ENCODE peak calls at places on chromosomes 16 and 17, in nine cellular contexts. V is IMR-90, E is right atrium auricular region, H is WERI-Rb-1, O is colonic mucosa, F is dorsolateral prefrontal cortex, M is cardiac muscle cell, C is endothelial cell of umbilical vein, X is gastrocnemius medialis. J is an unnamed sample.

GRCh38 chr16:4640572-4641305 is 16.1 kb downstream of the MGRN1 start:
- DNase-seq in V (no peak), E (no peak), H (no peak), O (no peak), F (no peak), M (no peak), C (no peak), X (no peak), J (no peak)

GRCh38 chr16:66342294-66342900 is 24.1 kb upstream of the CDH5 start:
- DNase-seq in V (no peak), E (no peak), H (peak), O (no peak), F (no peak), M (peak), C (peak), X (no peak), J (no peak)

GRCh38 chr16:66515543-66516171 is 34.3 kb downstream of the TK2 start:
- DNase-seq in V (peak), E (no peak), H (no peak), O (no peak), F (peak), M (peak), C (peak), X (no peak), J (no peak)

GRCh38 chr17:68299817-68300216 is 8.5 kb downstream of the ARSG start:
- DNase-seq in V (no peak), E (no peak), H (no peak), O (no peak), F (no peak), M (no peak), C (no peak), X (no peak), J (no peak)

GRCh38 chr16:1183235-1183907 is 30.5 kb downstream of the CACNA1H start:
- DNase-seq in V (peak), E (no peak), H (peak), O (peak), F (peak), M (peak), C (peak), X (no peak), J (no peak)

GRCh38 chr17:57375770-57376181 is 119.5 kb downstream of the MSI2 start:
- DNase-seq in V (no peak), E (no peak), H (no peak), O (no peak), F (no peak), M (no peak), C (no peak), X (no peak), J (no peak)

GRCh38 chr16:69126221-69126620 is 6.2 kb downstream of the CHTF8 start:
- DNase-seq in V (no peak), E (no peak), H (no peak), O (no peak), F (no peak), M (no peak), C (no peak), X (no peak), J (no peak)

GRCh38 chr17:2375406-2375805 is 25.5 kb downstream of the MNT start:
- DNase-seq in V (no peak), E (no peak), H (no peak), O (no peak), F (no peak), M (no peak), C (no peak), X (no peak), J (no peak)

GRCh38 chr17:689556-690247 is 24.9 kb downstream of the VPS53 start:
- DNase-seq in V (no peak), E (no peak), H (no peak), O (no peak), F (peak), M (no peak), C (no peak), X (no peak), J (no peak)

GRCh38 chr17:56593073-56593740 is at the start of gene NOG:
- DNase-seq in V (peak), E (no peak), H (peak), O (peak), F (no peak), M (peak), C (peak), X (peak), J (no peak)

GRCh38 chr16:67857547-67858233 is 10.2 kb upstream of the CENPT start:
- DNase-seq in V (peak), E (peak), H (no peak), O (peak), F (no peak), M (peak), C (peak), X (peak), J (peak)

GRCh38 chr17:21548236-21548635 is 144.1 kb upstream of the KCNJ18 start:
- DNase-seq in V (no peak), E (no peak), H (no peak), O (no peak), F (no peak), M (no peak), C (no peak), X (no peak), J (no peak)

GRCh38 chr17:20735796-20736195 is 156.3 kb downstream of the CDRT15L2 start:
- DNase-seq in V (no peak), E (no peak), H (no peak), O (no peak), F (no peak), M (no peak), C (no peak), X (no peak), J (no peak)

GRCh38 chr17:50263293-50264262 is 10.7 kb upstream of the TMEM92 start:
- DNase-seq in V (no peak), E (no peak), H (peak), O (no peak), F (peak), M (no peak), C (no peak), X (no peak), J (peak)

GRCh38 chr17:61451538-61452300 is 503 bp upstream of the TBX4 start:
- DNase-seq in V (no peak), E (peak), H (no peak), O (no peak), F (no peak), M (peak), C (no peak), X (no peak), J (no peak)
- H3K4me3 ChIP-seq in V (no peak), E (peak), H (no peak), O (peak), F (peak), M (peak), C (no peak), X (peak), J (peak)

DNA sequence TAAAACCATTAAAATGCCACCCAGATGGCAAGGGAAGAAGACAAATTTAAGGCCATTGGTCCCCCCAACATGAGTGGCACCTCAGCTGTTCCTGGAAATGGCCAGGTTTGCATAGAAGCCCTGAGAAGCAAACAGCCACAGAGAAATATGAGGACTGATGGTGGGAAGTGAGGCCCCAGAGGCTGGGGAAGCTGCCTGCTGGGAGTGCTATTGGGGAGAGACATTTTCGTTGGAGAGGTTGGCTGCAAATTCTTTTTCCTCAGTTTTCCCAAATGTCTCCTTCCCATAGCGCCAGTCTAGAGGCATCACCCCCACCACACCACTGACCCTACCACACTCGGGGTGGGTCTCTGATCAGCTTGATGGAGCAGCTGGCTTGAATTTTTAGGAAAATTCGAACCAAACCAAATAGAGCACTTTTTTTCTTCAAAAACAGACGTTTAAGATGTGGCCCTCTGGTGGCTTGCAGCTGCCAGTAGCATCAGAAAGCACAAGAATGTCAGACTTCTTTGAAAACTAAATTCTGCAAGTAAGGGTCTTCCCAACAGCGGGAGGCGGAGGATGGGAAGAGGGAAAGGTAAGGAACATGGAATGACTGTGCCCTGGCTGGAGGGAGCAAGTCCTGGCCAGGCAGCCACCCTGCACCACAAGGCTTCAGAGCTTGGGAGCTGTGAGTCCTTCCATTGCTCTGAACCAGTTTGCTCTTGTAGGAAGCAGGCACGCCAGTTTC is 13.2 kb upstream of the SLC12A3 start:
- DNase-seq in V (peak), E (no peak), H (no peak), O (no peak), F (no peak), M (peak), C (peak), X (no peak), J (no peak)
- TF ChIP-seq CTCF in V (peak), E (no peak), H (peak), O (no peak), F (peak), M (peak), C (peak), X (no peak), J (no peak)

DNA sequence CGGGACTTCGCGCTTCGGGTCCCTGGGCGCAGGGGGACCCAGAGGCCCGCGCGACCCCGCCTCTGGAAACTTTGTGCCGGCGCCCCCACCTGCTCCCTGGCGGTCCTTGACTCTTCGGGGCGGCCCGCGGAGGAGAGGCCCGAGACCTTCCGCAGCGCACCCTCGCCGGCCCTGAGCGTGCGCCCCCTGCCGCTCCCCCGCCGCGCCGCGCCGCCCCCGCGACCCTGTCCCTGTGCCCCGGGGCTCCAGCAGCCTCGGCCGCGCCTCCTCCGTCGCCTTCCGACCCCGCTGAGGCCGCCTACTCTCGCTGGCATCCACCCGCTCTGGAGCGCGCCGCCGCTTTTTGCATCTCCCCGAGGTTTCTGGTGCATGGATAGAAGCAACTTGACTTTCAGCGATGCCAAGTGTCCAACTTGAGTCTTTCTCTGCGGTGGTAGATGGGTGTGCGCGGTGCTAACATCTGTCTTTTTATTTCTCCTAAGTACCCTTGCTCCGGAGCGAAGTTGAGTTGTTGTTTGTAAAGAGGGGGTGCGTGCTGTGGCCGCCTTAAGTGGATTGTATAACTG is 414 bp downstream of the DUSP14 start:
- DNase-seq in V (peak), E (no peak), H (peak), O (peak), F (peak), M (peak), C (peak), X (peak), J (no peak)
- H3K27ac ChIP-seq in V (peak), E (peak), H (peak), O (peak), F (peak), M (peak), C (peak), X (peak), J (peak)

GRCh38 chr16:11793840-11794239 is 3.2 kb downstream of the ZC3H7A start:
- DNase-seq in V (no peak), E (no peak), H (peak), O (peak), F (no peak), M (no peak), C (no peak), X (no peak), J (no peak)
- H3K4me3 ChIP-seq in V (no peak), E (no peak), H (no peak), O (no peak), F (no peak), M (no peak), C (no peak), X (no peak), J (no peak)

GRCh38 chr16:71542377-71542776 is 16.2 kb downstream of the CHST4 start:
- DNase-seq in V (peak), E (no peak), H (peak), O (peak), F (no peak), M (peak), C (peak), X (no peak), J (no peak)
- TF ChIP-seq CTCF in V (peak), E (no peak), H (peak), O (peak), F (no peak), M (peak), C (peak), X (no peak), J (no peak)

GRCh38 chr17:8192070-8192815 is 2.3 kb upstream of the BORCS6 start:
- DNase-seq in V (peak), E (peak), H (no peak), O (peak), F (peak), M (peak), C (peak), X (peak), J (peak)

GRCh38 chr17:8189041-8189710 is 804 bp downstream of the BORCS6 start:
- DNase-seq in V (no peak), E (no peak), H (no peak), O (peak), F (no peak), M (no peak), C (peak), X (no peak), J (no peak)

GRCh38 chr17:8189711-8190477 is at the start of gene BORCS6:
- DNase-seq in V (peak), E (peak), H (peak), O (peak), F (peak), M (peak), C (peak), X (peak), J (no peak)

GRCh38 chr17:8188408-8188839 is 1.6 kb downstream of the BORCS6 start:
- DNase-seq in V (no peak), E (no peak), H (no peak), O (no peak), F (no peak), M (no peak), C (peak), X (no peak), J (no peak)

DNA sequence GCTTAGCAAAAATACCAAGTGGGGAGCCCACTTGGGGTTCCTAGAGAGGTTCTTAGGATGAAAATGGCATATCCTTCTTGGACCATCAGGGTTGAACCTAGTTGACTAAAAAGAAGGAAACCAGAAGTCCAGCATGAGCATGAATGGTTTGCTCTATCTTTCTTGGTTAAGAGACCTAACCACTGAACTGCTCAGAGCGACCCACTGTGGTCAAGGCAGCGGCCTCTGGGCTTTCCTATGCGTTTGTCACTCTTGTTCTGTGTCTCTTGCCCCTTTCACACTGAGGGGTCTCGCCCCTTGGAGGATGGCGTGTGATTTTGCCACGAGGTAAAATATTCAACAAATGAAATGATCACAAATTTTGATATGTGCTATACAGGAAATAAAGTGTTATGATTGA is 526 bp upstream of the BORCS6 start:
- DNase-seq in V (no peak), E (no peak), H (no peak), O (no peak), F (no peak), M (no peak), C (no peak), X (no peak), J (no peak)
- H3K27ac ChIP-seq in V (peak), E (peak), H (no peak), O (peak), F (peak), M (no peak), C (no peak), X (peak), J (peak)